ENCODE peak calls at places on chromosomes 1 and 21, in four cellular contexts. One of them, this sample, is unnamed. For H3K4me1, the result is how much of the 10 kb centered on the place peaks cover.

GRCh38 chr1:233505130-233505529 is 108.8 kb upstream of the KCNK1 start:
- DNase-seq in uterus: no peak
- DNase-seq in stomach: no peak
- DNase-seq in body of pancreas: no peak
- DNase-seq in this sample: no peak

GRCh38 chr1:185567006-185567405 is 167.2 kb upstream of the HMCN1 start:
- DNase-seq in body of pancreas: no peak
- DNase-seq in stomach: no peak
- DNase-seq in uterus: no peak
- DNase-seq in this sample: no peak

GRCh38 chr1:87733421-87733820 is 404.7 kb downstream of the LMO4 start:
- DNase-seq in stomach: no peak
- DNase-seq in uterus: no peak
- DNase-seq in body of pancreas: no peak
- DNase-seq in this sample: no peak

GRCh38 chr1:88985033-88985432 is 7.4 kb downstream of the KYAT3 start:
- DNase-seq in stomach: peak
- DNase-seq in body of pancreas: peak
- DNase-seq in uterus: no peak
- DNase-seq in this sample: no peak

GRCh38 chr1:207028884-207029283 is 3.7 kb downstream of the C1orf116 start:
- DNase-seq in body of pancreas: no peak
- DNase-seq in stomach: peak
- DNase-seq in uterus: no peak
- DNase-seq in this sample: no peak

GRCh38 chr21:41374177-41374712 is 12.4 kb downstream of the MX2 start:
- DNase-seq in stomach: no peak
- DNase-seq in uterus: no peak
- DNase-seq in body of pancreas: no peak
- DNase-seq in this sample: no peak

GRCh38 chr1:156795787-156796186 is 20.9 kb downstream of the SH2D2A start:
- DNase-seq in stomach: no peak
- DNase-seq in uterus: no peak
- DNase-seq in body of pancreas: no peak
- DNase-seq in this sample: no peak

GRCh38 chr1:182035097-182035770 is 26.3 kb downstream of the ZNF648 start:
- DNase-seq in body of pancreas: no peak
- DNase-seq in stomach: no peak
- DNase-seq in uterus: no peak
- DNase-seq in this sample: no peak

GRCh38 chr21:36194024-36194423 is 37.4 kb downstream of the DOP1B start:
- DNase-seq in stomach: peak
- DNase-seq in body of pancreas: no peak
- DNase-seq in uterus: no peak
- DNase-seq in this sample: no peak

GRCh38 chr1:228770779-228771223 is 35.5 kb downstream of the RHOU start:
- DNase-seq in uterus: no peak
- DNase-seq in body of pancreas: no peak
- DNase-seq in stomach: peak
- DNase-seq in this sample: no peak

GRCh38 chr1:101379939-101380338 is 143.1 kb downstream of the S1PR1 start:
- DNase-seq in stomach: no peak
- DNase-seq in body of pancreas: no peak
- DNase-seq in uterus: no peak
- DNase-seq in this sample: no peak

GRCh38 chr21:31743712-31744111 is 11.8 kb upstream of the SCAF4 start:
- DNase-seq in stomach: no peak
- DNase-seq in uterus: no peak
- DNase-seq in body of pancreas: no peak
- DNase-seq in this sample: no peak

GRCh38 chr21:39715804-39716397 is 29.1 kb upstream of the IGSF5 start:
- DNase-seq in uterus: peak
- DNase-seq in stomach: peak
- DNase-seq in body of pancreas: peak
- DNase-seq in this sample: peak

DNA sequence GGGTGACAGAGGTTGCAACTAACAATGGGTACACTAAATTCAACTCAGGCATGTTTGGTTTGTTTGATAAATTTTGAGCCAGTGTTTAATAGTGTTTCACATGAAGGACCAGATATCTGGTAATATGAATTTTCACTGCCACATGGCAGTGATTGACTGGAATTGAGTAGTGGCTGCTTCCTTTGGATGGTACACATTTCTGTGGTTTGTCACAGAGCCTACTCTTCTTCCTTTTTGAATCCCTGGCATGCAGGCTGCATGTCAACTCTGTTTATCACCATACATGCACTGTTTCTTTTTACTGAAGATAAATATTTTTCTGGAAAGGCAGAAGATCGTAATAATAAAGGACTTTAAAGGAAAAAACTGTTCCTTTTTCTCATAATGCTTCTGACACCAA is 35.4 kb downstream of the SDCCAG8 start:
- DNase-seq in body of pancreas: no peak
- DNase-seq in uterus: no peak
- DNase-seq in stomach: no peak
- DNase-seq in this sample: no peak
- H3K4me1 ChIP-seq in body of pancreas: under half
- H3K4me1 ChIP-seq in uterus: under half
- H3K4me1 ChIP-seq in stomach: under half
- H3K4me1 ChIP-seq in this sample: under half

DNA sequence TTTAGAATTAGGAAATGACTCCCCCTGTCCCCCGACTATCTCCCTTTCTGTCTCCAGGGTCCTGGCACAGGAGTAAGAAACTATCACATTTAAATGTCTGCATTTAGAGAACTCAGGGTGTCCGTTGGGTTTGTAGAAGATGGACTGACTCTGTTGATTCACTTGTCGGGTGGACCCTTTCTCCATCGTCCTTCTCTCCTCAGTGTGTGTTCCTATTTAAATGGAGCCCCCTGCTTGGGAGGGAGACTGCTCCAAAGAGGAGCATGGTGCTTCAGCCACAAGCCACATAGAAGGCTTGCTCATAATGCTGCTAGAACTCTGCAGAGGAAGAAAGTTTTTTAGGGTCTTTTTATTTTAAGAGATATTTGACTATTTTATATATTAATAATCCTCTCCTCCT is 13.6 kb downstream of the FGGY start:
- DNase-seq in body of pancreas: no peak
- DNase-seq in uterus: no peak
- DNase-seq in stomach: no peak
- DNase-seq in this sample: no peak
- H3K4me3 ChIP-seq in body of pancreas: no peak
- H3K4me3 ChIP-seq in uterus: no peak
- H3K4me3 ChIP-seq in stomach: no peak
- H3K4me3 ChIP-seq in this sample: peak

GRCh38 chr21:33825419-33825818 is 90.2 kb downstream of the ATP5PO start:
- DNase-seq in body of pancreas: no peak
- DNase-seq in stomach: no peak
- DNase-seq in uterus: no peak
- DNase-seq in this sample: no peak
- TF ChIP-seq CTCF in body of pancreas: no peak
- TF ChIP-seq CTCF in stomach: no peak
- TF ChIP-seq CTCF in uterus: no peak
- TF ChIP-seq CTCF in this sample: no peak

GRCh38 chr1:230861970-230862595 is 6.2 kb downstream of the C1orf198 start:
- DNase-seq in uterus: no peak
- DNase-seq in stomach: no peak
- DNase-seq in body of pancreas: no peak
- DNase-seq in this sample: peak
- H3K4me1 ChIP-seq in uterus: under half
- H3K4me1 ChIP-seq in stomach: under half
- H3K4me1 ChIP-seq in body of pancreas: half or more
- H3K4me1 ChIP-seq in this sample: half or more

GRCh38 chr1:83499998-83500397 is 498.9 kb downstream of the TTLL7 start:
- DNase-seq in stomach: no peak
- DNase-seq in body of pancreas: no peak
- DNase-seq in uterus: no peak
- DNase-seq in this sample: no peak
- H3K4me3 ChIP-seq in stomach: no peak
- H3K4me3 ChIP-seq in body of pancreas: no peak
- H3K4me3 ChIP-seq in uterus: no peak
- H3K4me3 ChIP-seq in this sample: no peak

GRCh38 chr1:6962956-6963915 is 178.0 kb downstream of the CAMTA1 start:
- DNase-seq in uterus: peak
- DNase-seq in stomach: peak
- DNase-seq in body of pancreas: peak
- DNase-seq in this sample: peak
- TF ChIP-seq CTCF in uterus: no peak
- TF ChIP-seq CTCF in stomach: no peak
- TF ChIP-seq CTCF in body of pancreas: no peak
- TF ChIP-seq CTCF in this sample: no peak

GRCh38 chr1:180237850-180238476 is 7.9 kb downstream of the LHX4 start:
- DNase-seq in stomach: no peak
- DNase-seq in uterus: no peak
- DNase-seq in body of pancreas: no peak
- DNase-seq in this sample: no peak
- H3K4me1 ChIP-seq in stomach: under half
- H3K4me1 ChIP-seq in uterus: under half
- H3K4me1 ChIP-seq in body of pancreas: under half
- H3K4me1 ChIP-seq in this sample: under half

DNA sequence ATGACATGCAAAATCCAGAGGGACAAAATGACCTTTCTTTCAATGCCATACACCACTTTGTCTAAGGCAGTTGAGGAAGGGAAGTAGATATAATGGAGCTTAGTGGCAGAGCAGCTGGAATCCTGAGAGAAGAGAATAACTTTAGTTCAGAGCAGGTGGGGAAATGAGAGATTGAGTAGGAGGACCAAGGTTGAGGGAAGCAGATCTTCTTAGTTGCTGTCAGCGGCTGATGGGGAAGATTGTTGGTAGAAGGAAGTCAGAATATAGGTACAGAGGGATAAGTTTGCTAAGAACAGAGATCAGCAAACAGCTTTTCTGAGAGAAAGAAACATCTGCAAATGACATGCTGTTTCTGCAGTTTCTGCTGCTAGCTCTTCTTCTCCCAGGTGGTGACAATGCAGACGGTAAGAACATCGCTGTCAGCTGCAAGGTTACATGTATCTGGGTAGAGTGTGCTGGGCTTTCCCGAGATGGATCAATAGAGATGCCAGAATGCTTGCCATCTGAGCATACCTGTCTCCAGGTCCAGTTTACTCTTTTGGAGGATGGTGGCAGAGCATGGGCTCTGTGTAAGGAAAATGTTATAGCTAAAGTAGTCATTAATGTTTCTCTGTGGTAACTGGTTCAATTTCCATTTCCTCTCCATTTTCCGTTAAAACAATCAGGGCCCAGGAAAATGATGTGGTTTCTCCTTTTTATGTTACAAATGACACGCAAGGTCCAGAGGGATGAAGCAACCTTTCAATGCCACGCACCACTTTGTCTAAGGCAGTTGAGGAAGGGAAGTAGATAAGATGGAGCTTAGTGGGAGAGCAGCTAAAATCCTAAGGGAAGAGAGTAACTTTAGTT is at the start of gene CD1C:
- DNase-seq in stomach: no peak
- DNase-seq in body of pancreas: no peak
- DNase-seq in uterus: no peak
- DNase-seq in this sample: no peak
- H3K4me3 ChIP-seq in stomach: no peak
- H3K4me3 ChIP-seq in body of pancreas: no peak
- H3K4me3 ChIP-seq in uterus: no peak
- H3K4me3 ChIP-seq in this sample: no peak

GRCh38 chr1:30322859-30323257 is 400.5 kb downstream of the MATN1 start:
- DNase-seq in uterus: no peak
- DNase-seq in body of pancreas: no peak
- DNase-seq in stomach: peak
- DNase-seq in this sample: no peak
- TF ChIP-seq CTCF in uterus: no peak
- TF ChIP-seq CTCF in body of pancreas: no peak
- TF ChIP-seq CTCF in stomach: no peak
- TF ChIP-seq CTCF in this sample: no peak

GRCh38 chr1:76154213-76154956 is 79.8 kb downstream of the ST6GALNAC3 start:
- DNase-seq in uterus: peak
- DNase-seq in stomach: peak
- DNase-seq in body of pancreas: peak
- DNase-seq in this sample: peak
- H3K4me1 ChIP-seq in uterus: under half
- H3K4me1 ChIP-seq in stomach: under half
- H3K4me1 ChIP-seq in body of pancreas: under half
- H3K4me1 ChIP-seq in this sample: under half